ENCODE peak calls at places on chromosomes 4 and X, in five cellular contexts. T is bronchial epithelial cell, E is BJ, P is fibroblast of lung, A is adrenal gland. G is an unnamed sample. For H3K36me3, the result is how much of the 10 kb centered on the place peaks cover.

GRCh38 chr4:6582889-6583504 is 8.0 kb downstream of the MAN2B2 start:
- DNase-seq in T (peak), E (no peak), P (peak), A (no peak), G (no peak)

GRCh38 chr4:71553605-71554004 is 214.8 kb downstream of the SLC4A4 start:
- DNase-seq in T (peak), E (no peak), P (peak), A (no peak), G (no peak)

GRCh38 chr4:101981756-101982155 is 191.2 kb downstream of the BANK1 start:
- DNase-seq in T (peak), E (no peak), P (no peak), A (no peak), G (no peak)

GRCh38 chr4:153166971-153167501 is 37.2 kb upstream of the TRIM2 start:
- DNase-seq in T (peak), E (no peak), P (peak), A (no peak), G (no peak)

GRCh38 chr4:54215379-54216072 is 13.6 kb upstream of the PDGFRA start:
- DNase-seq in T (no peak), E (no peak), P (no peak), A (no peak), G (no peak)

GRCh38 chrX:119853449-119853848 is 686 bp upstream of the UPF3B start:
- DNase-seq in T (no peak), E (no peak), P (no peak), A (peak), G (no peak)

GRCh38 chrX:9781941-9782340 is 4.3 kb upstream of the SHROOM2 start:
- DNase-seq in T (no peak), E (no peak), P (no peak), A (no peak), G (no peak)

GRCh38 chr4:102629686-102630085 is 128.5 kb downstream of the NFKB1 start:
- DNase-seq in T (no peak), E (no peak), P (no peak), A (no peak), G (no peak)

GRCh38 chrX:7132335-7133035 is 15.0 kb upstream of the STS start:
- DNase-seq in T (peak), E (peak), P (peak), A (peak), G (peak)

GRCh38 chr4:70833701-70834100 is 6.0 kb downstream of the GRSF1 start:
- DNase-seq in T (no peak), E (no peak), P (no peak), A (no peak), G (no peak)

GRCh38 chr4:185708348-185708747 is 103.6 kb downstream of the SORBS2 start:
- DNase-seq in T (peak), E (no peak), P (peak), A (no peak), G (no peak)

GRCh38 chrX:39133971-39134370 is 332.7 kb downstream of the MID1IP1 start:
- DNase-seq in T (no peak), E (no peak), P (no peak), A (no peak), G (no peak)

GRCh38 chr4:176735300-176735699 is 57.4 kb downstream of the VEGFC start:
- DNase-seq in T (peak), E (no peak), P (peak), A (no peak), G (no peak)

GRCh38 chr4:145168578-145169187 is 11.7 kb downstream of the OTUD4 start:
- DNase-seq in T (no peak), E (no peak), P (no peak), A (no peak), G (no peak)
- H3K36me3 ChIP-seq in T (under half), E (under half), P (under half), A (under half), G (under half)

GRCh38 chrX:47658684-47659515 is at the start of gene UXT:
- DNase-seq in T (peak), E (peak), P (peak), A (peak), G (peak)
- H3K4me3 ChIP-seq in T (peak), E (peak), P (peak), A (peak), G (peak)

GRCh38 chr4:107683873-107684272 is 36.2 kb downstream of the PAPSS1 start:
- DNase-seq in T (no peak), E (no peak), P (no peak), A (no peak), G (no peak)
- H3K36me3 ChIP-seq in T (under half), E (under half), P (under half), A (under half), G (under half)

GRCh38 chrX:2696698-2697215 is 5.7 kb downstream of the CD99 start:
- DNase-seq in T (peak), E (no peak), P (peak), A (peak), G (peak)
- H3K4me3 ChIP-seq in T (no peak), E (no peak), P (no peak), A (no peak), G (no peak)

GRCh38 chr4:88297131-88297530 is 12.8 kb upstream of the PPM1K start:
- DNase-seq in T (no peak), E (no peak), P (no peak), A (no peak), G (no peak)

GRCh38 chr4:88291003-88291402 is 6.6 kb upstream of the PPM1K start:
- DNase-seq in T (peak), E (no peak), P (peak), A (peak), G (no peak)

GRCh38 chr4:88297725-88298453 is 13.5 kb upstream of the PPM1K start:
- DNase-seq in T (no peak), E (no peak), P (no peak), A (no peak), G (no peak)

GRCh38 chr4:88296413-88297052 is 12.2 kb upstream of the PPM1K start:
- DNase-seq in T (no peak), E (no peak), P (no peak), A (no peak), G (no peak)

DNA sequence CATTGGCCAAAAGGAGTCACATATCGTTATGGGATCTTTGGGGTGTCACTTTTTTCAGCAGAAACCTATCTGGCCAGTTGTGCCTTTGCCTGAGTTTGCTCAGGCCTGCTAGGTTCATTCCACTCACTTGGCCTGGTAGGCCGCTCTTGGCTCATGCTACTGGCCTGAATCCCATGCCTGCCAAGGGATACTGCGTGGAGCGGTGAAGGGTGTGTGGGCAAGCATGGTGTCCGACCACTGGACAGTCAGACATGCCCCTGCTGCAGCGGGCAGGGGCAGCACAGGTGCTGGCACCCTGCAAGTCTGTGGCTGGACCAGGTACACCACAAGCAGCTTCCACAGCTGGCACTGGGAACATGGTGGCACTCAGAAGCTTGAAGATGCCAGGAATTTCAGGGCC is 11.3 kb upstream of the PPM1K start:
- DNase-seq in T (no peak), E (no peak), P (no peak), A (no peak), G (no peak)
- H3K36me3 ChIP-seq in T (under half), E (under half), P (under half), A (under half), G (under half)

G was measured in MG63.